ENCODE peak calls at places on chromosomes 16 and 17, in seven cellular contexts. J, M, L, Q, H, S and U are unnamed samples.

GRCh38 chr16:31022574-31023251 is 10.6 kb upstream of the STX4 start:
- DNase-seq in J (no peak), M (no peak), L (no peak), Q (no peak), H (no peak), S (no peak), U (no peak)

GRCh38 chr16:5459863-5460262 is 362.3 kb upstream of the EEF2KMT start:
- DNase-seq in J (no peak), M (no peak), L (no peak), Q (no peak), H (no peak), S (no peak), U (no peak)

GRCh38 chr16:77584205-77584859 is 138.0 kb upstream of the NUDT7 start:
- DNase-seq in J (no peak), M (peak), L (peak), Q (peak), H (peak), S (peak), U (peak)

GRCh38 chr16:84024854-84025253 is 17.7 kb downstream of the SLC38A8 start:
- DNase-seq in J (no peak), M (no peak), L (no peak), Q (no peak), H (no peak), S (peak), U (no peak)

GRCh38 chr17:21010705-21011596 is 31.9 kb downstream of the USP22 start:
- DNase-seq in J (no peak), M (no peak), L (no peak), Q (no peak), H (no peak), S (no peak), U (no peak)

GRCh38 chr16:9275816-9276354 is 184.4 kb downstream of the HAPSTR1 start:
- DNase-seq in J (no peak), M (no peak), L (no peak), Q (no peak), H (no peak), S (no peak), U (no peak)

GRCh38 chr17:67836205-67836987 is 11.1 kb downstream of the BPTF start:
- DNase-seq in J (no peak), M (no peak), L (no peak), Q (peak), H (no peak), S (peak), U (no peak)

GRCh38 chr17:64777413-64778101 is 115.5 kb upstream of the SMURF2 start:
- DNase-seq in J (peak), M (no peak), L (no peak), Q (no peak), H (no peak), S (no peak), U (peak)

GRCh38 chr17:17994271-17994670 is 21.6 kb downstream of the DRC3 start:
- DNase-seq in J (peak), M (no peak), L (peak), Q (no peak), H (no peak), S (no peak), U (peak)

GRCh38 chr17:47279062-47279801 is 25.6 kb downstream of the ITGB3 start:
- DNase-seq in J (peak), M (no peak), L (peak), Q (peak), H (peak), S (peak), U (peak)

GRCh38 chr17:61624951-61625350 is 33.9 kb upstream of the NACA2 start:
- DNase-seq in J (no peak), M (no peak), L (no peak), Q (no peak), H (no peak), S (no peak), U (no peak)

GRCh38 chr16:86321491-86321890 is 188.8 kb upstream of the FOXF1 start:
- DNase-seq in J (no peak), M (no peak), L (no peak), Q (no peak), H (no peak), S (no peak), U (no peak)

GRCh38 chr17:69462882-69463281 is 48.4 kb downstream of the MAP2K6 start:
- DNase-seq in J (no peak), M (no peak), L (no peak), Q (no peak), H (no peak), S (no peak), U (no peak)

GRCh38 chr16:84141143-84141670 is 3.8 kb downstream of the HSDL1 start:
- DNase-seq in J (no peak), M (no peak), L (no peak), Q (no peak), H (no peak), S (no peak), U (no peak)

GRCh38 chr17:55394357-55395021 is 27.1 kb downstream of the MMD start:
- DNase-seq in J (no peak), M (no peak), L (peak), Q (no peak), H (no peak), S (no peak), U (no peak)

GRCh38 chr17:12902046-12902445 is 112.7 kb downstream of the ARHGAP44 start:
- DNase-seq in J (no peak), M (no peak), L (no peak), Q (no peak), H (no peak), S (no peak), U (no peak)

GRCh38 chr16:4618645-4619418 is 4.1 kb upstream of the UBALD1 start:
- DNase-seq in J (no peak), M (no peak), L (no peak), Q (no peak), H (no peak), S (no peak), U (no peak)

GRCh38 chr16:86100205-86101134 is 201.5 kb downstream of the IRF8 start:
- DNase-seq in J (no peak), M (no peak), L (peak), Q (peak), H (no peak), S (peak), U (no peak)

GRCh38 chr16:51685498-51685897 is 534.4 kb upstream of the SALL1 start:
- DNase-seq in J (no peak), M (no peak), L (no peak), Q (no peak), H (no peak), S (no peak), U (no peak)

GRCh38 chr16:14007460-14007859 is 63.7 kb upstream of the MRTFB start:
- DNase-seq in J (no peak), M (no peak), L (no peak), Q (no peak), H (no peak), S (peak), U (no peak)

GRCh38 chr16:1996175-1996574 is 6.4 kb downstream of the SYNGR3 start:
- DNase-seq in J (no peak), M (no peak), L (no peak), Q (no peak), H (no peak), S (no peak), U (no peak)

GRCh38 chr17:3167574-3167973 is 29.7 kb upstream of the OR1A2 start:
- DNase-seq in J (no peak), M (no peak), L (no peak), Q (no peak), H (no peak), S (no peak), U (no peak)

GRCh38 chr17:52648995-52649394 is 490.5 kb upstream of the CA10 start:
- DNase-seq in J (no peak), M (no peak), L (peak), Q (no peak), H (no peak), S (no peak), U (no peak)

GRCh38 chr16:12881182-12881581 is 20.2 kb upstream of the SHISA9 start:
- DNase-seq in J (no peak), M (no peak), L (no peak), Q (no peak), H (no peak), S (no peak), U (no peak)

GRCh38 chr17:28897769-28898259 is 281 bp upstream of the FLOT2 start:
- DNase-seq in J (no peak), M (peak), L (no peak), Q (no peak), H (no peak), S (no peak), U (no peak)

GRCh38 chr16:813204-813915 is 12.8 kb upstream of the GNG13 start:
- DNase-seq in J (peak), M (no peak), L (peak), Q (no peak), H (peak), S (peak), U (no peak)

GRCh38 chr16:19923396-19923795 is 38.7 kb upstream of the GPRC5B start:
- DNase-seq in J (no peak), M (no peak), L (peak), Q (no peak), H (no peak), S (no peak), U (no peak)
- H3K4me3 ChIP-seq in J (no peak), M (no peak), L (no peak), Q (no peak), H (no peak), S (no peak), U (no peak)

GRCh38 chr17:39615434-39615833 is 7.7 kb upstream of the NEUROD2 start:
- DNase-seq in J (no peak), M (no peak), L (no peak), Q (no peak), H (no peak), S (no peak), U (no peak)

GRCh38 chr17:39618956-39619785 is 7.6 kb upstream of the PPP1R1B start:
- DNase-seq in J (no peak), M (no peak), L (no peak), Q (no peak), H (no peak), S (no peak), U (no peak)

GRCh38 chr17:39618252-39618913 is 8.4 kb upstream of the PPP1R1B start:
- DNase-seq in J (no peak), M (no peak), L (no peak), Q (no peak), H (no peak), S (no peak), U (no peak)

GRCh38 chr17:39617446-39618251 is 9.1 kb upstream of the PPP1R1B start:
- DNase-seq in J (peak), M (peak), L (peak), Q (no peak), H (peak), S (peak), U (peak)

GRCh38 chr17:39617100-39617445 is 9.4 kb upstream of the NEUROD2 start:
- DNase-seq in J (no peak), M (no peak), L (no peak), Q (no peak), H (no peak), S (no peak), U (no peak)
- H3K4me3 ChIP-seq in J (peak), M (peak), L (no peak), Q (no peak), H (peak), S (no peak), U (no peak)

GRCh38 chr16:57956270-57956808 is 14.6 kb downstream of the CNGB1 start:
- DNase-seq in J (no peak), M (peak), L (no peak), Q (no peak), H (no peak), S (no peak), U (no peak)

GRCh38 chr16:57953857-57954256 is 17.1 kb downstream of the CNGB1 start:
- DNase-seq in J (no peak), M (peak), L (no peak), Q (no peak), H (no peak), S (no peak), U (no peak)

GRCh38 chr16:57956924-57957323 is 14.0 kb downstream of the CNGB1 start:
- DNase-seq in J (no peak), M (peak), L (no peak), Q (no peak), H (no peak), S (no peak), U (no peak)

GRCh38 chr16:57957396-57958392 is 13.2 kb downstream of the CNGB1 start:
- DNase-seq in J (no peak), M (no peak), L (no peak), Q (no peak), H (no peak), S (no peak), U (no peak)

DNA sequence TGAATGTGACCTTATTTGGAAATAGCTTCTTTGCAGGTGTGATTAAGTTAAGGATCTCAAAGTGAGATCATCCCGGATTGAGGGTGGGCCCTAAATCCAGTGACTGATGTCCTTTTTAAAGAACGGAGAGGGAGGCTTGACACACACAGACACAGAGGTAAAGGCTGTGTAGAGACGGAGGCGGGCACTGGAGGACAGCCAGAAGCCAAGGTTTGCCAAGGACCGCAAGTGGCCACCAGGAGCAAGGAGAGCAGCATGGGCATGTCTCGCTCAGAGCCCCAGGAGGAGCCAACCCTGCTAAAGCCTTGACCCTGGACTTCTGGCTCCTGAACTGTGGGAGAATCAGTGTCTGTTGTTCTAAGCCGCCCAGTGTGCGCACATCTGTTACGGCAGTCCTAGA is 15.4 kb downstream of the CNGB1 start:
- DNase-seq in J (no peak), M (no peak), L (no peak), Q (no peak), H (no peak), S (no peak), U (no peak)
- H3K4me3 ChIP-seq in J (no peak), M (no peak), L (no peak), Q (no peak), H (no peak), S (no peak), U (no peak)

GRCh38 chr16:3165111-3165822 is 22.7 kb upstream of the OR1F1 start:
- DNase-seq in J (no peak), M (no peak), L (no peak), Q (no peak), H (no peak), S (no peak), U (no peak)
- H3K4me3 ChIP-seq in J (peak), M (peak), L (no peak), Q (no peak), H (peak), S (no peak), U (peak)

GRCh38 chr17:82228278-82228841 is 482 bp upstream of the SLC16A3 start:
- DNase-seq in J (peak), M (peak), L (peak), Q (no peak), H (no peak), S (no peak), U (peak)

GRCh38 chr17:82226170-82226808 is 2.6 kb upstream of the SLC16A3 start:
- DNase-seq in J (no peak), M (no peak), L (no peak), Q (no peak), H (no peak), S (no peak), U (no peak)

GRCh38 chr17:82226809-82227628 is 1.8 kb upstream of the SLC16A3 start:
- DNase-seq in J (no peak), M (no peak), L (no peak), Q (no peak), H (no peak), S (no peak), U (no peak)

GRCh38 chr17:82228842-82229685 is at the start of gene SLC16A3:
- DNase-seq in J (peak), M (peak), L (peak), Q (no peak), H (no peak), S (peak), U (peak)

DNA sequence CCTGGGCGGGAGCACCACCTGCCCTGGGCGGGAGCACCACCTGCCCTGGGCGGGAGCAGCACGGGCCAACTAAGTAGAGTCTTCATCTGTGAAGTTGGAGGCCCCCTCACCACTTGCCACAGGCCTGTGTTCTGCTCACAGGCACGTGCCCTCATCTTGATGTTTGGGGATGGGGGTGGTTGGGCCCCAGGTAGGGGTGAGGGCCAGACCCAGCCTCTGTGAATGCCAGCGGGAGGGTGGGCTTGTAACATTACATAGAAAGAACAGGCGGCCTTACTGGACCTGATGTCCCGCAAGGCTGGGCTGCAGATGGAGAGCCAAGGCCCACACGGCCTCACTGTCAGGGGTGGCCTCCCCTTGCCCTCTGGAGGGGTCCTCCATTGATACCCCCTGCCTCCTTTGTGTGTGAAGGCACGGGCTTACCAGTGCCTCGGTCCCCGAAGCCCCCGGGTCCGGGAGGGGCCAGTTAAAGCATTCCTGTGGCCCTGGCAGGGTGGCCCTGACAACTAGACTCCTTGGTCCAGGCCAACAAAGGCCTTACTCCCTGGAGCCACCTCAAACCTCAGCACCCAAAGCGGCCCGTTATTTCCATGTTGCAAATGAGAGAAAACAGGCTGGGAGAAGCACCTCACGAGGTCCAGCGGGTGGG is 1.1 kb upstream of the SLC16A3 start:
- DNase-seq in J (no peak), M (no peak), L (no peak), Q (no peak), H (no peak), S (no peak), U (no peak)
- H3K4me3 ChIP-seq in J (peak), M (peak), L (no peak), Q (peak), H (peak), S (no peak), U (peak)

GRCh38 chr16:28876973-28877641 is 1.2 kb upstream of the ATP2A1 start:
- DNase-seq in J (no peak), M (no peak), L (no peak), Q (no peak), H (no peak), S (no peak), U (no peak)

GRCh38 chr16:28879841-28880588 is 1.7 kb downstream of the ATP2A1 start:
- DNase-seq in J (peak), M (peak), L (peak), Q (peak), H (peak), S (peak), U (peak)

GRCh38 chr16:28879261-28879840 is 1.1 kb downstream of the ATP2A1 start:
- DNase-seq in J (no peak), M (no peak), L (no peak), Q (no peak), H (no peak), S (no peak), U (peak)

GRCh38 chr16:28877642-28877975 is 679 bp upstream of the ATP2A1 start:
- DNase-seq in J (no peak), M (no peak), L (no peak), Q (no peak), H (no peak), S (no peak), U (no peak)

DNA sequence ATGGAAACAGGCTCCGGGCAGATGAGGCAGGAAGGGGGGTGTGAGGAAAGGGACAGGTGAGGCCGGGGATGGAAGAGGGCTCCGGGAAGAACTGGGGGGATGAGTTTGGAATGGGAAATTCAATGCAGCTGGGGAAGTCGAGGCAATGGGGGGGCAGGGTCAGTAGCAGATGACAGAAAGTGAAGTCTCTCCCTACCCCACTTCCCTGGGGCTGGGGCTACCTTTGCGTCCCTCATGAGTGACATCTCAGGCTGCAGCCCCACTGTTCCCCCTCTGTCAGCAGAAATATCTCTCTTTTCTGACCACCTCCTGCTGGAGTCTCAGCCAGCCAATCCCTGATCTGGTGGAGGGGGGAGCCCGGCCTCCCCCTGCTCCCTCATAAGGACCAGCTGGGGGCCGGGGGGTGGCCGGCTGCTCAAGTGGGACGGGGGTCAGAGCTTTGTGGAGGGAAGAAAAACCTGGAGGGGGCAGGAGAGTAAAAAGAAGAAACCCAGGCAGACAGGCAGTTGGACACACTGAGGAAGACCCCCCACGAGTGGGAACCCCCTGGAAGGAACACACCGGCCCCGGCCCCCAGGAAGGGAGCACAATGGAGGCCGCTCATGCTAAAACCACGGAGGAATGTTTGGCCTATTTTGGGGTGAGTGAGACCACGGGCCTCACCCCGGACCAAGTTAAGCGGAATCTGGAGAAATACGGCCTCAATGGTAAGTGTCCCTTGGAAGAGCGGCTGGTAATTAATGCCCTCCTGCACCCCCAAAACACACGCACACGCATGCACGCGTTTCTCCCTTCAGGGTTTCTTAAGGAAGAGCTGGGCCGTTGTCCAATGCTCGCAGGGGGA is at the start of gene ATP2A1:
- DNase-seq in J (no peak), M (no peak), L (no peak), Q (no peak), H (no peak), S (no peak), U (no peak)
- H3K4me3 ChIP-seq in J (peak), M (peak), L (peak), Q (peak), H (peak), S (peak), U (peak)

DNA sequence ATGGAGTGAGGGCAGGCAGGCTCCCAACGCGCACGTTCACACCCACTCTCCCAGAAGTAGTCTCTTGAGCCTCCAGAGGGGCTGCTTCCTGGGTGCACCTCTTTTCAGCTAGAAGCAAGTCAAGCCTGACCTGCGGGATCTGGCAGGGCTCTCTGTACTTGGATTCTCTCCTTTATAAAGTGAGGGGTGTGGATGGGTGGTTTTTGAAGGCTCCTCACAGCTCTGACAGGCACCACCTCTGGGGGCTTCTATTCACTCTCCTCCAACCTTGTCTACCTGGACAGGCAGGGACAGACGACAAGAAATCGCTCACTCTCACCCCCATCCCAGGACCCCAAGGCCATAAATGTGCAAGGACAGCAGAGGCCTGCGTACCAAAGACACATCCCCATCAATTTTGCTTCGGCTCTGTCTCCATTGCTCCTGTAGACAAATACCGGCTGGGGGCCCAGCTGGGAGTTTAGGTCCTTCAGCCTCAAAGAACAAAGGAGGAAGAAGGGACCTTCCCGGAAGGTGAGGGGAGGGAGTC is 814 bp upstream of the DYNLL2 start:
- DNase-seq in J (no peak), M (no peak), L (no peak), Q (no peak), H (no peak), S (no peak), U (peak)
- H3K4me3 ChIP-seq in J (peak), M (peak), L (no peak), Q (peak), H (no peak), S (no peak), U (peak)